ENCODE peak calls at places on chromosome 2, in five cellular contexts. W is upper lobe of left lung, X is H1, A is tibial nerve, Y is heart left ventricle. M is an unnamed sample.

GRCh38 chr2:173966274-173967098 is 1.3 kb upstream of the SP3 start:
- DNase-seq in X (no peak), Y (no peak), A (no peak), W (no peak), M (no peak)

GRCh38 chr2:112959109-112959591 is 18.7 kb upstream of the IL36G start:
- DNase-seq in Y (no peak), W (no peak), A (no peak), X (no peak), M (no peak)

GRCh38 chr2:170518911-170519310 is 196.2 kb upstream of the SP5 start:
- DNase-seq in Y (no peak), X (no peak), W (no peak), A (no peak), M (no peak)

GRCh38 chr2:233210843-233211600 is 40.5 kb upstream of the ATG16L1 start:
- DNase-seq in X (no peak), A (peak; percentile 75), Y (peak; percentile 89), W (peak; percentile 78), M (peak; percentile 44)

GRCh38 chr2:172234716-172235661 is 132.3 kb upstream of the DLX2 start:
- DNase-seq in Y (no peak), X (no peak), A (no peak), W (peak; percentile 83), M (no peak)

GRCh38 chr2:100949377-100949776 is 52.7 kb upstream of the RPL31 start:
- DNase-seq in X (no peak), W (no peak), A (no peak), Y (no peak), M (no peak)

GRCh38 chr2:187994464-187995331 is 297.0 kb upstream of the GULP1 start:
- DNase-seq in A (no peak), X (no peak), W (no peak), Y (no peak), M (no peak)

GRCh38 chr2:197205590-197206215 is 104.9 kb downstream of the ANKRD44 start:
- DNase-seq in W (no peak), Y (no peak), A (no peak), X (no peak), M (no peak)

GRCh38 chr2:212843409-212844199 is 305.0 kb upstream of the ERBB4 start:
- DNase-seq in Y (no peak), W (no peak), A (no peak), X (no peak), M (no peak)

GRCh38 chr2:6412533-6413085 is 453.1 kb downstream of the CMPK2 start:
- DNase-seq in A (no peak), Y (no peak), W (no peak), X (no peak), M (no peak)

GRCh38 chr2:19369341-19369955 is 11.0 kb upstream of the OSR1 start:
- DNase-seq in Y (no peak), W (no peak), X (no peak), A (no peak), M (no peak)

GRCh38 chr2:177393381-177393780 is 808 bp downstream of the AGPS start:
- DNase-seq in A (no peak), Y (no peak), W (no peak), X (no peak), M (no peak)

GRCh38 chr2:135657806-135658582 is 83.7 kb upstream of the UBXN4 start:
- DNase-seq in X (no peak), A (no peak), Y (no peak), W (no peak), M (no peak)

GRCh38 chr2:16727256-16727655 is 61.6 kb upstream of the CYRIA start:
- DNase-seq in A (no peak), W (no peak), Y (no peak), X (no peak), M (no peak)

GRCh38 chr2:240324312-240325005 is 111.0 kb upstream of the GPC1 start:
- DNase-seq in W (no peak), X (no peak), Y (no peak), A (no peak), M (peak; percentile 56)

GRCh38 chr2:59083075-59083792 is 842.1 kb upstream of the FANCL start:
- DNase-seq in Y (no peak), A (no peak), X (no peak), W (no peak), M (no peak)

GRCh38 chr2:105258835-105259350 is 17.4 kb downstream of the GPR45 start:
- DNase-seq in Y (no peak), W (no peak), X (no peak), A (no peak), M (no peak)

GRCh38 chr2:128380061-128380889 is 61.6 kb upstream of the HS6ST1 start:
- DNase-seq in A (no peak), X (no peak), Y (peak; percentile 52), W (peak; percentile 77), M (peak; percentile 82)

GRCh38 chr2:238948765-238949641 is 101.1 kb downstream of the TWIST2 start:
- DNase-seq in A (no peak), Y (no peak), W (no peak), X (no peak), M (no peak)

GRCh38 chr2:18645315-18645714 is 55.9 kb upstream of the NT5C1B start:
- DNase-seq in W (no peak), Y (no peak), A (no peak), X (no peak), M (no peak)

GRCh38 chr2:189363559-189363958 is 77.7 kb upstream of the WDR75 start:
- DNase-seq in A (no peak), Y (no peak), W (no peak), X (no peak), M (no peak)

GRCh38 chr2:95062716-95063400 is 37.4 kb downstream of the MAL start:
- DNase-seq in Y (no peak), A (no peak), X (no peak), W (no peak), M (no peak)

GRCh38 chr2:190119257-190119656 is 56.7 kb upstream of the MSTN start:
- DNase-seq in X (peak; percentile 29), W (no peak), A (no peak), Y (no peak), M (no peak)

GRCh38 chr2:96321230-96322103 is 3.6 kb upstream of the ITPRIPL1 start:
- DNase-seq in Y (peak; percentile 86), A (no peak), W (peak; percentile 92), X (no peak), M (peak; percentile 42)

GRCh38 chr2:191680639-191681038 is 2.7 kb downstream of the NABP1 start:
- DNase-seq in Y (no peak), W (no peak), A (no peak), X (no peak), M (no peak)

GRCh38 chr2:69978157-69978904 is 16.9 kb upstream of the ASPRV1 start:
- DNase-seq in A (no peak), X (no peak), Y (no peak), W (no peak), M (no peak)

GRCh38 chr2:234287650-234288049 is 209.2 kb downstream of the ARL4C start:
- DNase-seq in X (no peak), A (no peak), W (no peak), Y (no peak), M (no peak)

GRCh38 chr2:240132651-240132980 is 3.5 kb downstream of the COPS9 start:
- DNase-seq in A (no peak), W (no peak), X (no peak), Y (no peak), M (no peak)

GRCh38 chr2:84919885-84920580 is 14.6 kb downstream of the TMSB10 start:
- DNase-seq in X (no peak), Y (no peak), W (no peak), A (no peak), M (peak; percentile 87)

GRCh38 chr2:37851828-37852584 is 73.1 kb upstream of the RMDN2 start:
- DNase-seq in A (no peak), X (no peak), Y (no peak), W (no peak), M (no peak)

GRCh38 chr2:223042284-223042683 is 9.7 kb upstream of the KCNE4 start:
- DNase-seq in X (no peak), W (no peak), Y (no peak), A (no peak), M (no peak)

GRCh38 chr2:219387284-219388126 is at the start of gene DNPEP:
- DNase-seq in W (peak; percentile 99), X (no peak), Y (peak; percentile 98), A (peak; percentile 90), M (peak; percentile 89)
- TF ChIP-seq POLR2A in W (peak; percentile 49), X (peak; percentile 76), Y (no peak), A (peak; percentile 15), M (no peak)

GRCh38 chr2:139876964-139877363 is 1096.8 kb upstream of the NXPH2 start:
- DNase-seq in X (no peak), W (no peak), A (no peak), Y (no peak), M (no peak)

GRCh38 chr2:139872032-139872431 is 1091.8 kb upstream of the NXPH2 start:
- DNase-seq in X (no peak), A (no peak), Y (no peak), W (no peak), M (no peak)

GRCh38 chr2:139867601-139868226 is 1087.5 kb upstream of the NXPH2 start:
- DNase-seq in W (no peak), X (no peak), A (no peak), Y (no peak), M (no peak)

GRCh38 chr2:139876321-139876720 is 1096.1 kb upstream of the NXPH2 start:
- DNase-seq in W (no peak), A (no peak), Y (no peak), X (no peak), M (no peak)

DNA sequence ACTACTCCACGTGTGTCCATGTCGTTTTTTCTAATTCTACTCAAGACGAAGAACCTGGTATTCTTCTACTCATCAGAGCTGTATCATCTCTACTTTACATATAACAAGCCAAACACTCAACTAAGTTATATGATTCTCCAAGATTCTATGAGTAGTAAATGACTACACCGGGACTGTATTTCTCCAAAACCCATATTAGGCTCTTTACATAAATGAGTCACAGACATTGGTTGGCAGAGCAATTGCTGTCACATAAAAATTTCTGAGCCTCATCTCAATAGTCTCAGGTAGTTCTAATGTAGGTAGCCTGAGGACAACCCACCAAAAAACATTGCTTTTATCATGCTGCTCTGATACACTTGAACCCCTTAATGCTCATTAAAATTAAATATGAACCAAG is 1092.3 kb upstream of the NXPH2 start:
- DNase-seq in X (no peak), A (no peak), W (no peak), Y (no peak), M (no peak)
- H3K4me3 ChIP-seq in X (no peak overlapping the region), A (no peak overlapping the region), W (no peak overlapping the region), Y (no peak overlapping the region), M (no peak overlapping the region)

DNA sequence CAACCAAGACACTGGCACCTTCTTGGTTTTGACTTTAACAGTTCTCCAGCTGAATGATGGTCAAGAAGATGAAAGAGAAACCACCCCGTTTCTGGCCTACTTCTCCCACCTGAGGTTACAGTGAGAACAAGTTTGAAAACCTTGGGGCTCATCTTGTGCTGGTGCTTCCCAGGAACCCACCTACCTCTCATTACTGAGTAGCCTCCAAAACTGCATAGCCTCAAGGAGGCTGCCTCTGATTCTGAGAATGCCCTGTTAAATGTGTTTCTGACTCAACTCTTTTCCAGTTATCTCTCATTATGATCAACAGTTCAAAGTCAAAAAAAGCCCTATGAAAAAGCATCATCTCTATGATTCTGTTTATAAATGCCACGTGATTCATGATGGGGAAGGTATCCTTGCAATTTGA is 121.9 kb downstream of the CACNB4 start:
- DNase-seq in Y (no peak), W (no peak), X (no peak), A (no peak), M (no peak)
- TF ChIP-seq POLR2A in Y (no peak), W (no peak), X (no peak), A (no peak), M (no peak)

GRCh38 chr2:149507933-149508332 is 79.6 kb downstream of the MMADHC start:
- DNase-seq in A (no peak), Y (no peak), X (no peak), W (no peak), M (no peak)
- H3K4me3 ChIP-seq in A (no peak overlapping the region), Y (no peak overlapping the region), X (no peak overlapping the region), W (no peak overlapping the region), M (no peak overlapping the region)